ENCODE peak calls at places on chromosomes 2 and 18, in five cellular contexts. One of them, this sample, is unnamed.
A peak's percentile ranks its signal among the peaks of the same experiment; 100 is the strongest.

GRCh38 chr2:126864861-126865260 is 33.8 kb upstream of the TEX51 start:
- DNase-seq in prostate gland: no peak
- DNase-seq in lung: peak; percentile 24
- DNase-seq in ovary: no peak
- DNase-seq in PC-9: no peak
- DNase-seq in this sample: no peak

GRCh38 chr2:216348909-216349308 is 23.4 kb downstream of the MARCHF4 start:
- DNase-seq in prostate gland: no peak
- DNase-seq in lung: no peak
- DNase-seq in ovary: no peak
- DNase-seq in PC-9: no peak
- DNase-seq in this sample: no peak

GRCh38 chr18:9568186-9568585 is 46.2 kb downstream of the PPP4R1 start:
- DNase-seq in prostate gland: no peak
- DNase-seq in lung: no peak
- DNase-seq in ovary: no peak
- DNase-seq in PC-9: no peak
- DNase-seq in this sample: no peak

GRCh38 chr2:54207666-54208195 is 48.3 kb downstream of the TSPYL6 start:
- DNase-seq in prostate gland: no peak
- DNase-seq in lung: no peak
- DNase-seq in ovary: no peak
- DNase-seq in PC-9: no peak
- DNase-seq in this sample: no peak

GRCh38 chr2:227433171-227433570 is 38.8 kb upstream of the AGFG1 start:
- DNase-seq in prostate gland: no peak
- DNase-seq in lung: no peak
- DNase-seq in ovary: no peak
- DNase-seq in PC-9: no peak
- DNase-seq in this sample: no peak

GRCh38 chr18:36583155-36583745 is 245.6 kb downstream of the TPGS2 start:
- DNase-seq in prostate gland: no peak
- DNase-seq in lung: no peak
- DNase-seq in ovary: no peak
- DNase-seq in PC-9: no peak
- DNase-seq in this sample: no peak

GRCh38 chr2:239523944-239524310 is 123.1 kb upstream of the HDAC4 start:
- DNase-seq in prostate gland: no peak
- DNase-seq in lung: no peak
- DNase-seq in ovary: no peak
- DNase-seq in PC-9: no peak
- DNase-seq in this sample: no peak

GRCh38 chr2:221392228-221392881 is 179.7 kb downstream of the EPHA4 start:
- DNase-seq in prostate gland: no peak
- DNase-seq in lung: no peak
- DNase-seq in ovary: no peak
- DNase-seq in PC-9: no peak
- DNase-seq in this sample: no peak

GRCh38 chr18:23828426-23828825 is 139.2 kb downstream of the LAMA3 start:
- DNase-seq in prostate gland: no peak
- DNase-seq in lung: no peak
- DNase-seq in ovary: no peak
- DNase-seq in PC-9: peak; percentile 25
- DNase-seq in this sample: no peak

GRCh38 chr2:43109261-43109743 is 117.1 kb downstream of the ZFP36L2 start:
- DNase-seq in prostate gland: no peak
- DNase-seq in lung: no peak
- DNase-seq in ovary: no peak
- DNase-seq in PC-9: no peak
- DNase-seq in this sample: no peak

GRCh38 chr2:216535454-216535995 is 36.9 kb downstream of the RPL37A start:
- DNase-seq in prostate gland: peak; percentile 46
- DNase-seq in lung: peak; percentile 41
- DNase-seq in ovary: peak; percentile 92
- DNase-seq in PC-9: peak; percentile 16
- DNase-seq in this sample: peak; percentile 37

GRCh38 chr18:49697049-49697448 is 116.3 kb downstream of the ACAA2 start:
- DNase-seq in prostate gland: no peak
- DNase-seq in lung: no peak
- DNase-seq in ovary: no peak
- DNase-seq in PC-9: no peak
- DNase-seq in this sample: no peak

GRCh38 chr2:174683392-174683759 is 80.9 kb downstream of the CHRNA1 start:
- DNase-seq in prostate gland: no peak
- DNase-seq in lung: no peak
- DNase-seq in ovary: no peak
- DNase-seq in PC-9: no peak
- DNase-seq in this sample: no peak

GRCh38 chr18:52602820-52603219 is 262.8 kb downstream of the DCC start:
- DNase-seq in prostate gland: no peak
- DNase-seq in lung: no peak
- DNase-seq in ovary: no peak
- DNase-seq in PC-9: no peak
- DNase-seq in this sample: no peak

GRCh38 chr18:22694954-22695353 is 238.2 kb upstream of the RBBP8 start:
- DNase-seq in prostate gland: no peak
- DNase-seq in lung: peak; percentile 45
- DNase-seq in ovary: peak; percentile 74
- DNase-seq in PC-9: peak; percentile 53
- DNase-seq in this sample: no peak

GRCh38 chr2:204971219-204971907 is 426.1 kb downstream of the PARD3B start:
- DNase-seq in prostate gland: no peak
- DNase-seq in lung: no peak
- DNase-seq in ovary: no peak
- DNase-seq in PC-9: no peak
- DNase-seq in this sample: no peak

GRCh38 chr18:3709166-3709565 is 259.2 kb downstream of the TGIF1 start:
- DNase-seq in prostate gland: no peak
- DNase-seq in lung: no peak
- DNase-seq in ovary: no peak
- DNase-seq in PC-9: no peak
- DNase-seq in this sample: no peak

GRCh38 chr18:3713708-3714107 is 263.7 kb downstream of the TGIF1 start:
- DNase-seq in prostate gland: no peak
- DNase-seq in lung: no peak
- DNase-seq in ovary: no peak
- DNase-seq in PC-9: no peak
- DNase-seq in this sample: no peak

GRCh38 chr18:3712485-3712884 is 262.5 kb downstream of the TGIF1 start:
- DNase-seq in prostate gland: no peak
- DNase-seq in lung: no peak
- DNase-seq in ovary: no peak
- DNase-seq in PC-9: no peak
- DNase-seq in this sample: no peak

GRCh38 chr18:3713166-3713565 is 263.2 kb downstream of the TGIF1 start:
- DNase-seq in prostate gland: no peak
- DNase-seq in lung: no peak
- DNase-seq in ovary: no peak
- DNase-seq in PC-9: no peak
- DNase-seq in this sample: no peak

DNA sequence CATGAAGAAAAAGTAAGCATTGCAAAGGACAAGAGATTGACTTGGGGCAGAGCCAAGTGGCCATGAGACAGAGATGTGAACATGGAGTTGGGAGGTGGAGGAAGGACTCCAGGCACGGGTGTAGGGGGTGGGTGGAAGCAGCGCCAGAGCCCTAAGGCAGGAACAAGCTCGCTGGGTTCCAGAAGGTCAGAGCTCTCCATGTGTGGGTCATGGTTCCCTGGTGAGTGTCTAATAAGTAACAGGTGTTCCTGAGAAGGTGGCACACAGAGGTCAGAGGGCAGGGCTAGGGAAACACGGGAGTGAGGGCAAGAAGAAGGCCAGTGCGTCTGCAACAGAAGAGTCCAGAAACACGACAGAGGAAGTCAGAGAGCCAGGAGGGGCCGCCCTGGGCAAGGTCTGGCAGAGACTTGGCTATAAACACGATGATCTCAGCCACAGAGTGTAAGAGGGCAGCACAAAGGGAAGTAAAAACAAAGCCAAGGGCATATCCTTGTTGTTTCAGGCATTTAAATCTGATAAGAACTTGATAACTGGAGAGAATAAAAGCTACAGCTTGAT is 260.8 kb downstream of the TGIF1 start:
- DNase-seq in prostate gland: peak; percentile 36
- DNase-seq in lung: peak; percentile 42
- DNase-seq in ovary: no peak
- DNase-seq in PC-9: peak; percentile 64
- DNase-seq in this sample: peak; percentile 34
- H3K4me1 ChIP-seq in prostate gland: no peaks in the 10 kb centered on the region
- H3K4me1 ChIP-seq in lung: peaks cover 6% of the 10 kb centered on the region
- H3K4me1 ChIP-seq in ovary: no peaks in the 10 kb centered on the region
- H3K4me1 ChIP-seq in PC-9: peaks cover 11% of the 10 kb centered on the region
- H3K4me1 ChIP-seq in this sample: no peaks in the 10 kb centered on the region

GRCh38 chr2:65204461-65205230 is 23.0 kb upstream of the ACTR2 start:
- DNase-seq in prostate gland: no peak
- DNase-seq in lung: no peak
- DNase-seq in ovary: no peak
- DNase-seq in PC-9: no peak
- DNase-seq in this sample: no peak
- H3K27me3 ChIP-seq in prostate gland: no peaks in the 10 kb centered on the region
- H3K27me3 ChIP-seq in lung: no peaks in the 10 kb centered on the region
- H3K27me3 ChIP-seq in ovary: no peaks in the 10 kb centered on the region
- H3K27me3 ChIP-seq in PC-9: no peaks in the 10 kb centered on the region
- H3K27me3 ChIP-seq in this sample: no peaks in the 10 kb centered on the region

DNA sequence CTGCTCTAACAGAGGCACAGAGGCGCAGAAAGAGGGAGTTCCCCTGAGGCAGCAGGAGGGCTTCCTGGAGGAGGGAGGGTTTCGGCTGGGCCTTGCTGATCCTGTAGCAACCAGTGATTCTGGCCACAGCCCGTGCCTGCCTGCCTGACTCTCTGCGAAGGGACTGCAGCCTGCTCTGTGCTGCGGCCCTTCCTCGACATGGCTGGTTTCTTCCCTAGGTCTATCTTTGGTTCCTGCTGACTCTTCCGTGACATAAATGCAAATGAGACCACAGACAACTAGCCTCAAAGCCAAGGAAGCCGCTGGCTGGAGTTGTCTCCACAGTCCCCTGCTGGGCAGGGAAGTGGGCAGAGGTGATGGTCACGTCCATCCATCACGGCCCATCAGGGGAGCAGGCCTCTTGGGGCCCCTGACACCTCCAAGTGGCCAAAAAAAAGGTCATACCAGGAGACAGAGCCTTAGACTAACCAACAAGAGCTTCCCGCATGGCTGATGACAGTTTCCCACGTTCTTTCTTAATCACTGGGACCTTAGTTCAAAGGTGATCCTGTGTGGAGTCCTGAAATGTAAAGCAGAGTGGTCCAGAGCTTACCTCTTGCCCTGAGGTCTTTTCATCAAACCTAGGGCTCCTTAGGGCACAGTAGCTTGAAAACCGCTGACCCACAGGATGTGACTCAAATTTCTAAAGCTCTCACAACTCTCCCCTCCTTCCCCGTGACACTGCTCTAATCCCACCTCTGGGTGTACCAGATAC is 55.3 kb downstream of the HS1BP3 start:
- DNase-seq in prostate gland: no peak
- DNase-seq in lung: no peak
- DNase-seq in ovary: peak; percentile 14
- DNase-seq in PC-9: peak; percentile 25
- DNase-seq in this sample: peak; percentile 13
- H3K4me1 ChIP-seq in prostate gland: peaks cover 5% of the 10 kb centered on the region
- H3K4me1 ChIP-seq in lung: peaks cover 45% of the 10 kb centered on the region
- H3K4me1 ChIP-seq in ovary: peaks cover 41% of the 10 kb centered on the region
- H3K4me1 ChIP-seq in PC-9: peaks cover 76% of the 10 kb centered on the region
- H3K4me1 ChIP-seq in this sample: peaks cover 76% of the 10 kb centered on the region

GRCh38 chr2:37681587-37681986 is 10.1 kb upstream of the CDC42EP3 start:
- DNase-seq in prostate gland: no peak
- DNase-seq in lung: no peak
- DNase-seq in ovary: no peak
- DNase-seq in PC-9: no peak
- DNase-seq in this sample: no peak

GRCh38 chr2:37684809-37685208 is 13.4 kb upstream of the CDC42EP3 start:
- DNase-seq in prostate gland: no peak
- DNase-seq in lung: no peak
- DNase-seq in ovary: no peak
- DNase-seq in PC-9: no peak
- DNase-seq in this sample: no peak

GRCh38 chr2:37683241-37683640 is 11.8 kb upstream of the CDC42EP3 start:
- DNase-seq in prostate gland: no peak
- DNase-seq in lung: no peak
- DNase-seq in ovary: no peak
- DNase-seq in PC-9: no peak
- DNase-seq in this sample: no peak

GRCh38 chr2:37683926-37684780 is 12.7 kb upstream of the CDC42EP3 start:
- DNase-seq in prostate gland: no peak
- DNase-seq in lung: no peak
- DNase-seq in ovary: no peak
- DNase-seq in PC-9: no peak
- DNase-seq in this sample: no peak

GRCh38 chr2:37682473-37682872 is 11.0 kb upstream of the CDC42EP3 start:
- DNase-seq in prostate gland: no peak
- DNase-seq in lung: no peak
- DNase-seq in ovary: no peak
- DNase-seq in PC-9: no peak
- DNase-seq in this sample: no peak
- H3K27me3 ChIP-seq in prostate gland: no peaks in the 10 kb centered on the region
- H3K27me3 ChIP-seq in lung: no peaks in the 10 kb centered on the region
- H3K27me3 ChIP-seq in ovary: no peaks in the 10 kb centered on the region
- H3K27me3 ChIP-seq in PC-9: no peaks in the 10 kb centered on the region
- H3K27me3 ChIP-seq in this sample: no peaks in the 10 kb centered on the region

DNA sequence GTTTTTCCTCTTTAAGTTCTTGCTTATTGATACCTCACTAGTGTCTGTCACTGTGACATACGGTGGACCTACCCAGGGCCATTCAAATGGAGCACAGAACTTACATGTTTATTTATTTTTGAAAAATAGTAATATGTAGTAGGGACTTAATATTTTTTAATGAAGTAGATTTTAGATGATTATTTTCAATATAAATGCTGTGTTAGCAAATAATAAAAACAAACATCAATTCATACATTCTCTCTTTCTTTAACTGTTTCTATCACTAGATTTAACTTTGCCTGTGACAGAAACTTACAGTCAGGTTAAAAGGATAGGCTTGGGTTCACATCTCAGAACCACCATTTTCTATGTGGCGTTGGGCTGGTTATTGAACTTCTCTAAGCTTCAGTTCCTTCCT is 184.4 kb upstream of the RASGRP3 start:
- DNase-seq in prostate gland: no peak
- DNase-seq in lung: no peak
- DNase-seq in ovary: no peak
- DNase-seq in PC-9: no peak
- DNase-seq in this sample: no peak
- H3K4me1 ChIP-seq in prostate gland: no peaks in the 10 kb centered on the region
- H3K4me1 ChIP-seq in lung: no peaks in the 10 kb centered on the region
- H3K4me1 ChIP-seq in ovary: peaks cover 8% of the 10 kb centered on the region
- H3K4me1 ChIP-seq in PC-9: peaks cover 25% of the 10 kb centered on the region
- H3K4me1 ChIP-seq in this sample: no peaks in the 10 kb centered on the region

DNA sequence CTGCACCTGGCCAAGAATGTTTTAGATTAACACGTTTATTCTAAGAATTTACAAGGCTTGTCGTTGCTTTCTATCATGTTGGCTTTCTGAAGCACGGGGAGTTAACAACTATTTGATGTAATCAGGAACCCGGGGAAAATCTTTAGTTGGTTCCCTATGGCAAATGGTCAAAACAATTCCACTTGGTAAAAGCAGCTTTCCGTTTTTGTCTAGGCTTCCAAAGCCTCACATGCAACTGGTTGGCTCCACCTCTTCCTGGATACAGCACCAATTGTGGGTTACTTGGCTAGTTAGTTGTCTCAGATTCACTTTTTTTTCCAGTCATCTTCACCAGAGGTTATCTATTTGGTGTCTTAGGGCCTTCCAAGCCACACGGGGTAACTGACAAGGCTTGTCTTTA is 2.8 kb downstream of the COLEC12 start:
- DNase-seq in prostate gland: no peak
- DNase-seq in lung: no peak
- DNase-seq in ovary: no peak
- DNase-seq in PC-9: no peak
- DNase-seq in this sample: no peak
- H3K27me3 ChIP-seq in prostate gland: no peaks in the 10 kb centered on the region
- H3K27me3 ChIP-seq in lung: no peaks in the 10 kb centered on the region
- H3K27me3 ChIP-seq in ovary: no peaks in the 10 kb centered on the region
- H3K27me3 ChIP-seq in PC-9: peaks cover 5% of the 10 kb centered on the region
- H3K27me3 ChIP-seq in this sample: peaks cover 22% of the 10 kb centered on the region